ENCODE peak calls at places on chromosomes 5 and 9, in eight cellular contexts. Z, W, Y, R, T, X, A and L are unnamed samples.
A peak's percentile ranks its signal among the peaks of the same experiment; 100 is the strongest.

GRCh38 chr5:58106754-58107410 is 353.0 kb downstream of the PLK2 start:
- DNase-seq in Z (no peak), W (no peak), Y (no peak), R (no peak), T (no peak), X (no peak), A (no peak), L (no peak)

GRCh38 chr5:110884005-110884404 is 145.2 kb downstream of the SLC25A46 start:
- DNase-seq in Z (no peak), W (no peak), Y (no peak), R (no peak), T (no peak), X (no peak), A (no peak), L (no peak)

GRCh38 chr9:79588488-79588887 is 16.7 kb downstream of the TLE4 start:
- DNase-seq in Z (no peak), W (no peak), Y (no peak), R (no peak), T (no peak), X (no peak), A (no peak), L (no peak)

GRCh38 chr5:54717870-54718269 is 200.3 kb downstream of the SNX18 start:
- DNase-seq in Z (no peak), W (no peak), Y (no peak), R (no peak), T (no peak), X (no peak), A (no peak), L (no peak)

GRCh38 chr5:149128023-149128875 is 13.0 kb upstream of the ABLIM3 start:
- DNase-seq in Z (no peak), W (no peak), Y (no peak), R (no peak), T (no peak), X (no peak), A (no peak), L (no peak)

GRCh38 chr5:157215826-157216167 is 35.2 kb downstream of the ITK start:
- DNase-seq in Z (no peak), W (no peak), Y (no peak), R (no peak), T (no peak), X (no peak), A (no peak), L (no peak)

GRCh38 chr5:159642379-159642778 is 273.9 kb upstream of the ADRA1B start:
- DNase-seq in Z (no peak), W (no peak), Y (no peak), R (no peak), T (no peak), X (no peak), A (no peak), L (no peak)

GRCh38 chr9:110784309-110784708 is 115.7 kb downstream of the MUSK start:
- DNase-seq in Z (no peak), W (no peak), Y (no peak), R (no peak), T (no peak), X (no peak), A (no peak), L (no peak)

GRCh38 chr9:108234811-108235210 is 621.0 kb downstream of the ACTL7B start:
- DNase-seq in Z (no peak), W (no peak), Y (no peak), R (no peak), T (no peak), X (no peak), A (no peak), L (no peak)

GRCh38 chr5:31477516-31477915 is 54.4 kb downstream of the DROSHA start:
- DNase-seq in Z (no peak), W (no peak), Y (no peak), R (no peak), T (no peak), X (no peak), A (no peak), L (no peak)

GRCh38 chr5:155260798-155261197 is 247.2 kb downstream of the KIF4B start:
- DNase-seq in Z (no peak), W (no peak), Y (no peak), R (peak; percentile 6), T (no peak), X (no peak), A (no peak), L (no peak)

GRCh38 chr9:132631280-132631679 is 38.5 kb downstream of the DDX31 start:
- DNase-seq in Z (no peak), W (no peak), Y (no peak), R (no peak), T (no peak), X (no peak), A (no peak), L (no peak)

GRCh38 chr5:115838885-115839518 is 2.4 kb downstream of the ATG12 start:
- DNase-seq in Z (no peak), W (no peak), Y (no peak), R (no peak), T (no peak), X (no peak), A (no peak), L (no peak)

GRCh38 chr9:68640421-68641089 is 64.5 kb upstream of the PIP5K1B start:
- DNase-seq in Z (no peak), W (no peak), Y (no peak), R (no peak), T (no peak), X (no peak), A (no peak), L (no peak)

GRCh38 chr9:106467113-106467846 is 395.7 kb upstream of the ZNF462 start:
- DNase-seq in Z (no peak), W (no peak), Y (no peak), R (no peak), T (no peak), X (no peak), A (no peak), L (no peak)

GRCh38 chr5:33312631-33313030 is 128.1 kb upstream of the TARS1 start:
- DNase-seq in Z (no peak), W (no peak), Y (no peak), R (no peak), T (no peak), X (no peak), A (no peak), L (no peak)

GRCh38 chr5:168726342-168726741 is 147.2 kb upstream of the PANK3 start:
- DNase-seq in Z (no peak), W (no peak), Y (no peak), R (no peak), T (no peak), X (no peak), A (no peak), L (no peak)

GRCh38 chr5:138025285-138025684 is 7.6 kb downstream of the FAM13B start:
- DNase-seq in Z (no peak), W (no peak), Y (no peak), R (no peak), T (no peak), X (no peak), A (no peak), L (no peak)
- H3K4me1 ChIP-seq in Z (peaks cover 18% of the 10 kb centered on the region), W (peaks cover 26% of the 10 kb centered on the region), Y (peaks cover 72% of the 10 kb centered on the region), R (peaks cover 12% of the 10 kb centered on the region), T (peaks cover 22% of the 10 kb centered on the region), X (peaks cover 3% of the 10 kb centered on the region), A (peaks cover 36% of the 10 kb centered on the region), L (peaks cover 18% of the 10 kb centered on the region)

GRCh38 chr5:141135030-141135717 is at the start of gene PCDHB5:
- DNase-seq in Z (peak; percentile 71), W (no peak), Y (no peak), R (no peak), T (no peak), X (no peak), A (no peak), L (no peak)
- TF ChIP-seq CTCF in Z (peak; percentile 57), W (peak; percentile 20), Y (no peak), R (no peak), T (no peak), X (no peak), A (peak; percentile 25), L (no peak)

GRCh38 chr5:94615843-94616242 is 2.6 kb downstream of the KIAA0825 start:
- DNase-seq in Z (no peak), W (no peak), Y (no peak), R (no peak), T (no peak), X (no peak), A (no peak), L (no peak)

GRCh38 chr5:94621763-94622162 is 3.3 kb downstream of the SLF1 start:
- DNase-seq in Z (no peak), W (no peak), Y (no peak), R (no peak), T (no peak), X (no peak), A (no peak), L (no peak)

GRCh38 chr5:94618493-94619328 is at the start of the genes KIAA0825 and SLF1:
- DNase-seq in Z (peak; percentile 90), W (peak; percentile 89), Y (peak; percentile 37), R (peak; percentile 74), T (peak; percentile 90), X (peak; percentile 93), A (peak; percentile 85), L (peak; percentile 59)

GRCh38 chr5:94620257-94620656 is 1.8 kb downstream of the SLF1 start:
- DNase-seq in Z (no peak), W (no peak), Y (no peak), R (no peak), T (no peak), X (no peak), A (no peak), L (no peak)

DNA sequence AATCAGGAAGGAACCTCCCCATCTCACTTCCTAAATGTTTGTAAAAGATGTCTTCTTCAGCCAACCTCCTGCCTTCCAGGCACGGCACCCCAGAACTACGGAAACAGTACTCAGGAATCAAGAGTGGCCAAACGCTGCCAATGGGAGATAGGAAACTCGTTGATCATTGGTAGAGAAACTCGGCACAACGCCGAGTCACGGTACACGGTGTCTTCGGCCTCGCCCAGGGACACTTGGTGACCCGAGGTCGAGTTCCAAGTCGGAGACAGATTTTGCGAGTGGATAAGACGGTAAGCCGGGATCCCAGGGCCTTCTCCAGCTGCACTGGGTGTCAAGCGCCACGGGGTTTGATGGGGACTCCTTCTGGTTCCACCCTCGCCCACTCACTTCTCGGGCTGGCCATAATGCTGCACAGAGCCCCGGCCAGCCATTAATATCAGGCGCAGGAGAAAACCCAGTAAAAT is 343 bp downstream of the KIAA0825 start:
- DNase-seq in Z (peak; percentile 75), W (peak; percentile 74), Y (no peak), R (peak; percentile 36), T (peak; percentile 74), X (peak; percentile 82), A (peak; percentile 44), L (no peak)
- H3K4me1 ChIP-seq in Z (peaks cover 22% of the 10 kb centered on the region), W (peaks cover 24% of the 10 kb centered on the region), Y (peaks cover 17% of the 10 kb centered on the region), R (peaks cover 18% of the 10 kb centered on the region), T (peaks cover 16% of the 10 kb centered on the region), X (peaks cover 17% of the 10 kb centered on the region), A (peaks cover 13% of the 10 kb centered on the region), L (no peaks in the 10 kb centered on the region)

DNA sequence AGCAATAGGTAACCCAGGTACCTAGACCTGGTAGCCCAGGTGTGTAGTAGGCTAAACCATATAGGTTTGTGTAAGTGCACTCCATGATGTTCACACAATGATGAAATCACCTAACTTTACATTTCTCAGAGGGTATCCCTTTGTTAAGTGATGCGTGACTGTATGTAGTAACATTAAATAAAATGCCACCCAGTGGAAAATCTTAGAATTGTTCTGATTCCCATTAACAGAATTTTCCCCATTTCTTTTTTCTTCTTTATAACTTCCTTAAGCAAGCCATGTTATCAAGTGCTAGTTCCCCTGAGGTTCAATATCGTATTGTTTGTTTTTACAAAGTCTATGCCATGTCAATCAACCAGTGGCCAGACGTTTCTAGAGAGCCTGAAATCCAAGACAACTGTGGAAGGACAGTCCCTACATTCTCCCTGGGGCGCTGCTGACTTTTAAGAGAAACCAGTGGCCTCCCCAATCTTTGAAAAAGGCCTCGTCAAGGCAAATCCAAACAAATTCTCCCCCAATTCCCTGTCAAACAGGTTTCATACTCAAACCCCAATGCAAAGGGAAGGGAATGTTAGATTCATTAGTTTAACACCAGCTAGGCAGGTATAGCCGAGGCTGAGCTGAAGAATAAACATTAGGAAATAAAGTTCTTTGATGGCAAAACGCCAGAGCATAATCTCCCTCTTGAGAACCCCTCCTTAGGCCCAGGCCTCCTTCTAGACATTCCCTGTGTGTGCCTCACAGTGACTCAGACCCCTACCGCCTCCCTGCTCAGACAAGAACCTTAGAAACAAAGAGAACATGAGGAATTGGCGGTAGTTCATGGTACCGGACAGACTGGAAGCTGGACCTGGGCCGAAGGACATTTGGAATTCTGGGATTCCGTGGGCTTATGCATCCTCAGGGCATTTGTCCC is 198.7 kb downstream of the GNA14 start:
- DNase-seq in Z (no peak), W (no peak), Y (no peak), R (no peak), T (no peak), X (no peak), A (no peak), L (no peak)
- TF ChIP-seq CTCF in Z (no peak), W (no peak), Y (no peak), R (no peak), T (no peak), X (no peak), A (no peak), L (no peak)